ENCODE peak calls at places on chromosomes 2 and 18, in ten cellular contexts. U, Q, S, N, O, I, A, P, K and R are unnamed samples.

GRCh38 chr2:20693317-20693716 is 26.4 kb downstream of the GDF7 start:
- DNase-seq in S (no peak), A (no peak), N (no peak), I (no peak), P (no peak), U (no peak), Q (no peak), O (no peak), K (no peak), R (no peak)

GRCh38 chr2:195559431-195559914 is 97.6 kb upstream of the SLC39A10 start:
- DNase-seq in Q (peak; percentile 99), P (peak; percentile 96), U (no peak), O (peak; percentile 77), K (no peak), N (no peak), I (no peak), A (no peak), S (peak; percentile 53), R (peak; percentile 92)

GRCh38 chr18:28411806-28412205 is 234.9 kb upstream of the CDH2 start:
- DNase-seq in I (no peak), U (no peak), Q (peak; percentile 67), O (peak; percentile 76), P (peak; percentile 11), K (no peak), A (no peak), S (no peak), N (no peak), R (no peak)

GRCh38 chr2:98478861-98479770 is 34.5 kb downstream of the INPP4A start:
- DNase-seq in A (no peak), O (no peak), U (no peak), K (no peak), P (no peak), S (no peak), Q (no peak), I (no peak), N (no peak), R (peak; percentile 50)

GRCh38 chr2:45199973-45200372 is 190.7 kb upstream of the SIX2 start:
- DNase-seq in P (peak; percentile 82), N (no peak), O (no peak), Q (peak; percentile 66), I (peak; percentile 20), S (no peak), A (no peak), U (no peak), K (no peak), R (no peak)

GRCh38 chr2:69083126-69083733 is 70.3 kb downstream of the ANTXR1 start:
- DNase-seq in U (no peak), N (no peak), K (peak; percentile 23), S (no peak), Q (peak; percentile 69), P (peak; percentile 66), I (no peak), A (no peak), O (no peak), R (no peak)

GRCh38 chr2:134258684-134259408 is 5.0 kb downstream of the MGAT5 start:
- DNase-seq in O (no peak), U (no peak), N (no peak), K (no peak), S (no peak), P (no peak), Q (no peak), I (no peak), A (no peak), R (peak; percentile 75)

GRCh38 chr2:127641846-127642510 is 4.0 kb upstream of the GPR17 start:
- DNase-seq in Q (no peak), P (no peak), I (no peak), S (no peak), K (no peak), O (no peak), A (no peak), N (no peak), U (no peak), R (peak; percentile 65)

GRCh38 chr18:59514193-59514592 is 155.1 kb upstream of the LMAN1 start:
- DNase-seq in A (no peak), K (no peak), O (peak; percentile 56), P (peak; percentile 39), U (no peak), S (no peak), N (no peak), Q (peak; percentile 32), I (no peak), R (no peak)

GRCh38 chr2:86815616-86816015 is 24.9 kb upstream of the CD8A start:
- DNase-seq in K (no peak), U (no peak), S (no peak), O (no peak), I (no peak), A (no peak), Q (no peak), N (no peak), P (no peak), R (peak; percentile 51)

GRCh38 chr18:8947576-8947975 is 154.9 kb upstream of the NDUFV2 start:
- DNase-seq in I (no peak), N (no peak), P (peak; percentile 39), S (no peak), Q (peak; percentile 28), U (no peak), A (no peak), O (no peak), K (no peak), R (no peak)

GRCh38 chr18:29753379-29753778 is 1289.2 kb downstream of the DSC3 start:
- DNase-seq in K (no peak), U (no peak), S (no peak), P (no peak), N (no peak), A (no peak), I (no peak), Q (peak; percentile 61), O (no peak), R (no peak)

GRCh38 chr2:85429213-85429923 is 10.9 kb downstream of the SH2D6 start:
- DNase-seq in Q (no peak), I (no peak), P (no peak), N (no peak), A (no peak), S (no peak), O (no peak), K (no peak), U (no peak), R (no peak)

GRCh38 chr2:121343191-121343590 is 58.2 kb upstream of the TFCP2L1 start:
- DNase-seq in A (no peak), P (no peak), S (no peak), U (no peak), N (no peak), Q (no peak), O (no peak), I (no peak), K (no peak), R (no peak)

GRCh38 chr2:37529830-37530452 is 141.5 kb downstream of the CDC42EP3 start:
- DNase-seq in Q (no peak), S (no peak), N (no peak), P (no peak), I (no peak), A (no peak), O (no peak), U (no peak), K (no peak), R (no peak)

GRCh38 chr2:208033701-208034502 is 8.6 kb upstream of the PLEKHM3 start:
- DNase-seq in P (peak; percentile 68), I (peak; percentile 55), N (no peak), A (peak; percentile 68), O (no peak), S (peak; percentile 63), U (peak; percentile 66), Q (peak; percentile 54), K (no peak), R (peak; percentile 74)
- TF ChIP-seq CTCF in P (peak; percentile 43), I (peak; percentile 67), N (no peak), A (peak; percentile 54), O (no peak), S (peak; percentile 80), U (no peak), Q (no peak), K (no peak), R (peak; percentile 36)

GRCh38 chr2:218852911-218853667 is 6.5 kb upstream of the WNT6 start:
- DNase-seq in S (peak; percentile 79), K (no peak), A (peak; percentile 77), Q (peak; percentile 67), P (peak; percentile 80), U (peak; percentile 67), I (peak; percentile 91), O (no peak), N (peak; percentile 58), R (peak; percentile 85)
- TF ChIP-seq CTCF in S (peak; percentile 92), K (peak; percentile 83), A (peak; percentile 85), Q (peak; percentile 76), P (peak; percentile 87), U (no peak), I (peak; percentile 93), O (peak; percentile 78), N (peak; percentile 86), R (peak; percentile 89)

DNA sequence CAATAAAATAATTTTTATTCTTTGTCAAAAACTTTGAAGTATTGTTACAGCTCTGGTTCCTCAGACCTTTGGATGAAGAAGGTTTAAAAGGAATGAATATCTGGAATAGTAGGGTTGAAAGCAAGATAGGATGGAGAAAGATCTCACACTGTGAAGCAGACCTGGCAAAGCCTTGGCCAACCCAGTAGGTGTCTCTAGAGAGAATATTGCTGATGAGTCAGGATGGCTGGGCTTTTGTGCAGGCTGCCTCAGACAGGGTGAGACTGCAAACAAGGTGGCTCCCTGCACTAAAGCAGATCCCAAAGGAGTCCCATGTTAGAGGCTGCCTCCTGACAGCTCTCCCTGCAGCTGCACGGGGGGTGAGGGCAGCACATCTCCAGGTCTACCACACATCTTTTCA is 226.0 kb upstream of the ITGA4 start:
- DNase-seq in A (no peak), Q (peak; percentile 22), S (no peak), I (no peak), U (no peak), N (no peak), P (no peak), O (no peak), K (no peak), R (no peak)
- TF ChIP-seq CTCF in A (no peak), Q (no peak), S (no peak), I (no peak), U (no peak), N (no peak), P (peak; percentile 1), O (no peak), K (no peak), R (no peak)

GRCh38 chr2:239227111-239227581 is 173.7 kb downstream of the HDAC4 start:
- DNase-seq in P (no peak), Q (no peak), S (no peak), N (no peak), A (no peak), I (no peak), K (no peak), O (no peak), U (peak; percentile 20), R (no peak)

GRCh38 chr2:239225456-239225855 is 175.4 kb downstream of the HDAC4 start:
- DNase-seq in A (no peak), K (no peak), I (no peak), S (no peak), U (peak; percentile 25), O (no peak), Q (no peak), P (no peak), N (no peak), R (no peak)

GRCh38 chr2:239227661-239228371 is 173.0 kb downstream of the HDAC4 start:
- DNase-seq in N (no peak), A (no peak), I (no peak), O (no peak), Q (peak; percentile 34), U (peak; percentile 26), K (no peak), S (no peak), P (peak; percentile 37), R (no peak)

GRCh38 chr2:239225921-239226561 is 174.8 kb downstream of the HDAC4 start:
- DNase-seq in K (no peak), P (peak; percentile 81), O (peak; percentile 68), Q (peak; percentile 71), N (no peak), U (peak; percentile 21), I (no peak), S (no peak), A (no peak), R (no peak)

GRCh38 chr2:239226677-239227076 is 174.1 kb downstream of the HDAC4 start:
- DNase-seq in K (no peak), A (no peak), S (no peak), P (no peak), U (peak; percentile 23), N (no peak), O (no peak), Q (no peak), I (no peak), R (no peak)
- TF ChIP-seq CTCF in K (no peak), A (no peak), S (no peak), P (no peak), U (no peak), N (no peak), O (no peak), Q (no peak), I (no peak), R (no peak)